ENCODE peak calls at places on chromosomes 6 and 20, in seven cellular contexts. One of them, this sample, is unnamed.
A peak's percentile ranks its signal among the peaks of the same experiment; 100 is the strongest.

GRCh38 chr20:18400460-18400859 is 66.4 kb downstream of the DZANK1 start:
- DNase-seq in K562: no peak
- DNase-seq in HCT116: no peak
- DNase-seq in HepG2: no peak
- DNase-seq in SK-N-SH: no peak
- DNase-seq in GM12878: no peak
- DNase-seq in H1: no peak
- DNase-seq in this sample: no peak

GRCh38 chr20:12762725-12763124 is 246.0 kb upstream of the SPTLC3 start:
- DNase-seq in GM12878: no peak
- DNase-seq in SK-N-SH: peak; percentile 29
- DNase-seq in H1: no peak
- DNase-seq in HepG2: no peak
- DNase-seq in K562: no peak
- DNase-seq in HCT116: no peak
- DNase-seq in this sample: peak; percentile 5

GRCh38 chr6:134539865-134540323 is 222.0 kb upstream of the SGK1 start:
- DNase-seq in HepG2: no peak
- DNase-seq in SK-N-SH: no peak
- DNase-seq in HCT116: no peak
- DNase-seq in GM12878: no peak
- DNase-seq in K562: no peak
- DNase-seq in H1: no peak
- DNase-seq in this sample: peak; percentile 54

GRCh38 chr6:149969635-149970034 is 5.9 kb downstream of the ULBP1 start:
- DNase-seq in H1: no peak
- DNase-seq in HepG2: no peak
- DNase-seq in GM12878: no peak
- DNase-seq in K562: no peak
- DNase-seq in SK-N-SH: no peak
- DNase-seq in HCT116: no peak
- DNase-seq in this sample: no peak

GRCh38 chr6:113359155-113360140 is 497.7 kb upstream of the MARCKS start:
- DNase-seq in GM12878: no peak
- DNase-seq in SK-N-SH: peak; percentile 44
- DNase-seq in K562: no peak
- DNase-seq in HCT116: no peak
- DNase-seq in HepG2: no peak
- DNase-seq in H1: no peak
- DNase-seq in this sample: no peak

GRCh38 chr6:39228992-39229767 is at the start of gene KCNK5:
- DNase-seq in HCT116: peak; percentile 73
- DNase-seq in HepG2: peak; percentile 13
- DNase-seq in SK-N-SH: peak; percentile 96
- DNase-seq in H1: peak; percentile 93
- DNase-seq in GM12878: no peak
- DNase-seq in K562: peak; percentile 98
- DNase-seq in this sample: peak; percentile 95

GRCh38 chr6:3517350-3517749 is 60.5 kb upstream of the SLC22A23 start:
- DNase-seq in HCT116: no peak
- DNase-seq in HepG2: no peak
- DNase-seq in SK-N-SH: no peak
- DNase-seq in H1: no peak
- DNase-seq in K562: no peak
- DNase-seq in GM12878: no peak
- DNase-seq in this sample: no peak

GRCh38 chr6:15270402-15270801 is 24.5 kb downstream of the JARID2 start:
- DNase-seq in HCT116: no peak
- DNase-seq in HepG2: no peak
- DNase-seq in GM12878: no peak
- DNase-seq in SK-N-SH: no peak
- DNase-seq in K562: no peak
- DNase-seq in H1: no peak
- DNase-seq in this sample: no peak

GRCh38 chr20:58113706-58114105 is 114.7 kb downstream of the ANKRD60 start:
- DNase-seq in HCT116: no peak
- DNase-seq in GM12878: no peak
- DNase-seq in HepG2: no peak
- DNase-seq in K562: no peak
- DNase-seq in H1: no peak
- DNase-seq in SK-N-SH: no peak
- DNase-seq in this sample: no peak

GRCh38 chr20:38825901-38826625 is 20.6 kb downstream of the PPP1R16B start:
- DNase-seq in SK-N-SH: no peak
- DNase-seq in GM12878: no peak
- DNase-seq in HepG2: peak; percentile 85
- DNase-seq in K562: no peak
- DNase-seq in HCT116: peak; percentile 15
- DNase-seq in H1: no peak
- DNase-seq in this sample: no peak

GRCh38 chr6:156862711-156863110 is 85.5 kb downstream of the ARID1B start:
- DNase-seq in SK-N-SH: no peak
- DNase-seq in HCT116: no peak
- DNase-seq in HepG2: no peak
- DNase-seq in GM12878: no peak
- DNase-seq in H1: no peak
- DNase-seq in K562: no peak
- DNase-seq in this sample: no peak

GRCh38 chr6:44268095-44268628 is 2.1 kb upstream of the TMEM151B start:
- DNase-seq in HepG2: peak; percentile 60
- DNase-seq in H1: peak; percentile 89
- DNase-seq in HCT116: no peak
- DNase-seq in SK-N-SH: peak; percentile 75
- DNase-seq in GM12878: no peak
- DNase-seq in K562: peak; percentile 79
- DNase-seq in this sample: peak; percentile 70

GRCh38 chr6:138161434-138162103 is at the start of gene ARFGEF3:
- DNase-seq in SK-N-SH: peak; percentile 48
- DNase-seq in H1: peak; percentile 82
- DNase-seq in HCT116: no peak
- DNase-seq in K562: peak; percentile 60
- DNase-seq in GM12878: no peak
- DNase-seq in HepG2: peak; percentile 25
- DNase-seq in this sample: peak; percentile 68

GRCh38 chr6:29737707-29738630 is 14.7 kb downstream of the HLA-F start:
- DNase-seq in HepG2: peak; percentile 75
- DNase-seq in K562: peak; percentile 58
- DNase-seq in H1: peak; percentile 84
- DNase-seq in HCT116: peak; percentile 59
- DNase-seq in GM12878: no peak
- DNase-seq in SK-N-SH: peak; percentile 64
- DNase-seq in this sample: peak; percentile 78

GRCh38 chr6:16551466-16551865 is 209.8 kb downstream of the ATXN1 start:
- DNase-seq in H1: no peak
- DNase-seq in K562: no peak
- DNase-seq in SK-N-SH: no peak
- DNase-seq in HCT116: no peak
- DNase-seq in HepG2: no peak
- DNase-seq in GM12878: no peak
- DNase-seq in this sample: no peak

GRCh38 chr20:22582386-22582959 is 1.9 kb downstream of the FOXA2 start:
- DNase-seq in H1: peak; percentile 73
- DNase-seq in HCT116: no peak
- DNase-seq in GM12878: no peak
- DNase-seq in HepG2: no peak
- DNase-seq in K562: no peak
- DNase-seq in SK-N-SH: no peak
- DNase-seq in this sample: no peak

GRCh38 chr20:60101894-60102281 is 143.7 kb downstream of the CDH26 start:
- DNase-seq in HCT116: no peak
- DNase-seq in SK-N-SH: no peak
- DNase-seq in H1: no peak
- DNase-seq in HepG2: no peak
- DNase-seq in GM12878: no peak
- DNase-seq in K562: no peak
- DNase-seq in this sample: peak; percentile 16

GRCh38 chr6:169921853-169922779 is 170.7 kb downstream of the ERMARD start:
- DNase-seq in GM12878: no peak
- DNase-seq in HCT116: no peak
- DNase-seq in H1: no peak
- DNase-seq in HepG2: peak; percentile 35
- DNase-seq in K562: no peak
- DNase-seq in SK-N-SH: no peak
- DNase-seq in this sample: no peak

GRCh38 chr20:40442181-40442963 is 246.7 kb downstream of the MAFB start:
- DNase-seq in HCT116: no peak
- DNase-seq in H1: no peak
- DNase-seq in SK-N-SH: peak; percentile 30
- DNase-seq in GM12878: no peak
- DNase-seq in HepG2: no peak
- DNase-seq in K562: no peak
- DNase-seq in this sample: no peak

GRCh38 chr6:14635933-14636599 is 518.5 kb downstream of the CD83 start:
- DNase-seq in GM12878: peak; percentile 30
- DNase-seq in HCT116: no peak
- DNase-seq in HepG2: no peak
- DNase-seq in SK-N-SH: no peak
- DNase-seq in H1: no peak
- DNase-seq in K562: no peak
- DNase-seq in this sample: no peak

GRCh38 chr6:169527306-169527705 is 174.5 kb downstream of the WDR27 start:
- DNase-seq in HCT116: no peak
- DNase-seq in SK-N-SH: no peak
- DNase-seq in HepG2: no peak
- DNase-seq in K562: no peak
- DNase-seq in H1: no peak
- DNase-seq in GM12878: no peak
- DNase-seq in this sample: no peak

GRCh38 chr6:117506180-117506835 is 23.8 kb downstream of the DCBLD1 start:
- DNase-seq in HepG2: peak; percentile 91
- DNase-seq in H1: no peak
- DNase-seq in HCT116: no peak
- DNase-seq in K562: no peak
- DNase-seq in GM12878: no peak
- DNase-seq in SK-N-SH: no peak
- DNase-seq in this sample: no peak

GRCh38 chr20:41245086-41245707 is 72.3 kb downstream of the ZHX3 start:
- DNase-seq in HCT116: no peak
- DNase-seq in SK-N-SH: no peak
- DNase-seq in H1: peak; percentile 52
- DNase-seq in K562: no peak
- DNase-seq in HepG2: peak; percentile 15
- DNase-seq in GM12878: no peak
- DNase-seq in this sample: no peak

GRCh38 chr20:46031014-46031569 is 2.1 kb downstream of the SLC12A5 start:
- DNase-seq in HCT116: no peak
- DNase-seq in SK-N-SH: peak; percentile 30
- DNase-seq in K562: no peak
- DNase-seq in HepG2: no peak
- DNase-seq in GM12878: no peak
- DNase-seq in H1: no peak
- DNase-seq in this sample: no peak
- TF ChIP-seq JUND in HCT116: no peak
- TF ChIP-seq JUND in SK-N-SH: no peak
- TF ChIP-seq JUND in K562: no peak
- TF ChIP-seq JUND in HepG2: no peak
- TF ChIP-seq JUND in GM12878: no peak
- TF ChIP-seq JUND in H1: no peak
- TF ChIP-seq JUND in this sample: no peak

DNA sequence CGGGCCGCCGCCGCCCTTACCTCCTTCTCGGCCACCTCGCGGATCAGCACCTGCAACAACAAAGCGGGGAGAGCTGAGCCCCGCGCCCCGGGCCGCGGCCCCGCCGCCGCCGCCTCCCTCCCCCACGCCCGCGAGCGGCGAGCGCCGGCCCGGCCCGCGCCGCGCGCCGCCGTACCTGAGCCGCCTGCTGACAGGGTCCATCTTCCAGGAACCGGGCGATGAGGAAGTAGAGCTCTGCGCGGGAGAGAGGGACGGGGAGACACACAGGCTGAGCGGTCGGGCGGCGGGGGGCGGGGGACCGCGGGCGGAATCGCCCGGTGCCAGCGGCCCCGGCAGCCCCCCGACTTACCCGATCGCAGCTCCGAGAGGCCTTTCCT is 386 bp downstream of the PHIP start:
- DNase-seq in HepG2: no peak
- DNase-seq in GM12878: no peak
- DNase-seq in H1: no peak
- DNase-seq in HCT116: no peak
- DNase-seq in SK-N-SH: peak; percentile 78
- DNase-seq in K562: peak; percentile 60
- DNase-seq in this sample: no peak
- TF ChIP-seq JUND in HepG2: no peak
- TF ChIP-seq JUND in GM12878: no peak
- TF ChIP-seq JUND in H1: no peak
- TF ChIP-seq JUND in HCT116: no peak
- TF ChIP-seq JUND in SK-N-SH: no peak
- TF ChIP-seq JUND in K562: no peak
- TF ChIP-seq JUND in this sample: no peak

GRCh38 chr6:89582669-89583325 is 55.8 kb downstream of the LYRM2 start:
- DNase-seq in HCT116: no peak
- DNase-seq in SK-N-SH: no peak
- DNase-seq in GM12878: no peak
- DNase-seq in K562: no peak
- DNase-seq in HepG2: no peak
- DNase-seq in H1: no peak
- DNase-seq in this sample: no peak

GRCh38 chr6:89581669-89582068 is 56.9 kb downstream of the LYRM2 start:
- DNase-seq in HCT116: no peak
- DNase-seq in HepG2: no peak
- DNase-seq in SK-N-SH: no peak
- DNase-seq in GM12878: no peak
- DNase-seq in H1: no peak
- DNase-seq in K562: no peak
- DNase-seq in this sample: no peak

GRCh38 chr6:89583559-89583958 is 55.0 kb downstream of the LYRM2 start:
- DNase-seq in GM12878: no peak
- DNase-seq in HepG2: no peak
- DNase-seq in K562: no peak
- DNase-seq in HCT116: no peak
- DNase-seq in H1: no peak
- DNase-seq in SK-N-SH: no peak
- DNase-seq in this sample: no peak

GRCh38 chr6:89584539-89584938 is 54.0 kb downstream of the LYRM2 start:
- DNase-seq in HCT116: no peak
- DNase-seq in GM12878: no peak
- DNase-seq in H1: no peak
- DNase-seq in SK-N-SH: no peak
- DNase-seq in HepG2: no peak
- DNase-seq in K562: no peak
- DNase-seq in this sample: no peak

GRCh38 chr6:89585156-89585555 is 53.4 kb downstream of the LYRM2 start:
- DNase-seq in HepG2: no peak
- DNase-seq in HCT116: no peak
- DNase-seq in GM12878: no peak
- DNase-seq in SK-N-SH: no peak
- DNase-seq in H1: no peak
- DNase-seq in K562: no peak
- DNase-seq in this sample: no peak
- TF ChIP-seq JUND in HepG2: no peak
- TF ChIP-seq JUND in HCT116: no peak
- TF ChIP-seq JUND in GM12878: no peak
- TF ChIP-seq JUND in SK-N-SH: no peak
- TF ChIP-seq JUND in H1: no peak
- TF ChIP-seq JUND in K562: no peak
- TF ChIP-seq JUND in this sample: no peak

DNA sequence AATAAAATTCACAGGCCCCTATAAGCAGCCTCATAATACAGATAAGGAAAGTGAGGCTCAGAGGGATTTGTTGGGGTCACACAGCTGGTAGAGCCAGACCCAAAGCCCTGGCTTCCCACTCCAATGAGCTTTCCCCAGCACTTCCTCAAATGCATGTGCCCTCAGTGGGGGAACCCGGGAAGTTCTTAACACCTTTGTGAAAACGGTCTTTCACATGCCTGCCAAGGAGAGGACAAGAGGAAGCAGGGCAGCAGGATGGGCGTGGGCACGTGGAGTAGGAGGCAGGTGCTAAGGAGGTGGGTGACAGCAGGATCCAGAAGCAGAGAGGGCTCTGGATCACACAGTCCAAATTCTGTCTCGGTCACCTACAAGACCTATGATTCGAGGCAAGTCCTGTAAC is 598 bp downstream of the PI16 start:
- DNase-seq in HCT116: no peak
- DNase-seq in K562: no peak
- DNase-seq in HepG2: no peak
- DNase-seq in SK-N-SH: no peak
- DNase-seq in GM12878: no peak
- DNase-seq in H1: no peak
- DNase-seq in this sample: no peak
- TF ChIP-seq JUND in HCT116: no peak
- TF ChIP-seq JUND in K562: no peak
- TF ChIP-seq JUND in HepG2: no peak
- TF ChIP-seq JUND in SK-N-SH: no peak
- TF ChIP-seq JUND in GM12878: no peak
- TF ChIP-seq JUND in H1: no peak
- TF ChIP-seq JUND in this sample: no peak